ENCODE peak calls at places on chromosomes 7 and 10, in ten cellular contexts. M is left ventricle myocardium inferior; E is thoracic aorta; N is tibial artery; R is cardiac muscle cell; Y is body of pancreas; J is CD8-positive, alpha-beta T cell; V is ascending aorta; X is A549; Z is stomach. S is an unnamed sample. For H3K4me1, the result is how much of the 10 kb centered on the place peaks cover.

GRCh38 chr7:47594406-47594805 is 12.5 kb upstream of the TNS3 start:
- DNase-seq in X (no peak), E (no peak), N (no peak), Y (no peak), V (no peak), Z (no peak), M (no peak), R (no peak), J (no peak), S (no peak)

GRCh38 chr10:78964274-78964951 is 104.4 kb upstream of the ZMIZ1 start:
- DNase-seq in J (no peak), V (no peak), Y (no peak), N (no peak), R (no peak), Z (no peak), M (no peak), E (no peak), X (no peak), S (no peak)

GRCh38 chr7:157517782-157518513 is 181.1 kb downstream of the DNAJB6 start:
- DNase-seq in J (no peak), M (no peak), V (no peak), R (no peak), Z (peak), E (no peak), X (no peak), Y (no peak), N (no peak), S (no peak)

GRCh38 chr10:104005172-104005863 is 38.4 kb downstream of the SLK start:
- DNase-seq in X (no peak), R (no peak), J (no peak), E (no peak), N (no peak), Z (no peak), V (no peak), Y (no peak), M (no peak), S (no peak)

GRCh38 chr7:68684246-68684850 is 913.9 kb upstream of the AUTS2 start:
- DNase-seq in V (no peak), E (no peak), J (no peak), X (no peak), Y (no peak), R (peak), N (no peak), Z (no peak), M (no peak), S (no peak)

GRCh38 chr10:54159924-54160323 is 641.1 kb downstream of the PCDH15 start:
- DNase-seq in V (no peak), X (no peak), R (no peak), M (no peak), N (no peak), Z (no peak), J (no peak), Y (no peak), E (no peak), S (no peak)

GRCh38 chr7:13979671-13980438 is 9.6 kb downstream of the ETV1 start:
- DNase-seq in R (peak), M (no peak), Y (no peak), J (no peak), N (no peak), Z (no peak), X (no peak), E (no peak), V (no peak), S (no peak)

GRCh38 chr10:74855027-74855426 is 28.6 kb downstream of the KAT6B start:
- DNase-seq in M (peak), V (no peak), R (no peak), X (no peak), E (no peak), Y (peak), J (no peak), N (no peak), Z (peak), S (no peak)

GRCh38 chr10:47111329-47111862 is 188.6 kb upstream of the GDF10 start:
- DNase-seq in E (no peak), J (no peak), R (no peak), M (no peak), X (no peak), V (no peak), Y (no peak), Z (no peak), N (no peak), S (no peak)

GRCh38 chr7:17546206-17546998 is 247.9 kb downstream of the AHR start:
- DNase-seq in V (no peak), J (no peak), M (no peak), X (no peak), E (no peak), Y (no peak), R (peak), N (no peak), Z (no peak), S (no peak)

GRCh38 chr10:30284860-30285594 is 64.1 kb downstream of the MTPAP start:
- DNase-seq in V (no peak), E (no peak), X (no peak), R (peak), Y (no peak), M (no peak), Z (no peak), J (no peak), N (no peak), S (no peak)

GRCh38 chr10:102919237-102919959 is 1.3 kb downstream of the CNNM2 start:
- DNase-seq in X (no peak), V (no peak), Z (peak), E (no peak), Y (peak), M (no peak), J (no peak), R (peak), N (peak), S (no peak)

GRCh38 chr7:78073470-78074382 is 275.2 kb downstream of the PHTF2 start:
- DNase-seq in Y (no peak), N (no peak), R (no peak), M (no peak), J (no peak), X (no peak), E (no peak), Z (no peak), V (no peak), S (no peak)

GRCh38 chr10:123807444-123808035 is 84.1 kb downstream of the CPXM2 start:
- DNase-seq in J (no peak), V (no peak), R (peak), M (no peak), Z (no peak), E (no peak), Y (no peak), N (no peak), X (no peak), S (no peak)

GRCh38 chr10:92847185-92847864 is 995 bp upstream of the EXOC6 start:
- DNase-seq in Z (no peak), N (no peak), V (no peak), J (no peak), M (no peak), R (peak), X (no peak), Y (no peak), E (no peak), S (no peak)
- H3K4me3 ChIP-seq in Z (peak), N (no peak), V (no peak), J (no peak), M (peak), R (no peak), X (peak), Y (no peak), E (peak), S (no peak)

DNA sequence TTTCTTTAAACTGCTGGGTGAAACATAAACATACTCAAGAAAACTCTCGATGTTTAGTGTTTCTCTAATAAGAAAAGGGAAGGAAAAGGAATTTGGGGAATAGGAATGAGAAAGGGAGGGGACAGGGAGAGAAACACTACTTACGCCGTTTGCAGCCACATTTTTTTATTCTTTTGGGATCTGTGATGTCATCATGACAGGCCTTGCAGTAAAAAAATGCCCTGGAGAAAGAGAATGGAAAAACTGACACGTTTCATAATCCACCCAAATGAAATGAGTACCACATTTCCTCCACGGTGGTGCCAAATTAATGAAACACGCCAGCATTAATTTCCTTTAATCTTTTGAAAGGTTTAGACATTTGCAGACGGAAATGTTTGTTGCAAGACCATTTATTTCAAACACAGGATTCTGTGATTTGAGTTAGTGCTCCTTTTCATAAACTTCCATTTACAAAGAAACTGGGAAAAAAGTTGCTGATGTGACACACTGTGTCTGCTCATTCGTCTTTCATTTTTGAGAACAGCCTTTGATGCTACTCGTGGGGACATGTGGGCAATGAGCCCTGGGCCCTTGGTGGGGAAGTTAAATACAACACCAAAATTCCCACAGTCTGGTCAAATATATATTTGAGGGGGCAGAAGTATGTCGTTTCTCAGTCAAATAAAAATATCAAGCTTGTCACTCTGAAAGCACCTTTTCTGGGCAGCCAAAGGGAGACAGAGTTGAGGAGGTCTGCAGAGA is 625.6 kb downstream of the KCNMA1 start:
- DNase-seq in J (no peak), R (peak), Y (no peak), M (no peak), E (no peak), N (no peak), X (no peak), Z (no peak), V (no peak), S (peak)
- H3K4me1 ChIP-seq in J (under half), R (under half), Y (under half), M (under half), E (half or more), N (under half), X (under half), Z (under half), V (under half), S (under half)

DNA sequence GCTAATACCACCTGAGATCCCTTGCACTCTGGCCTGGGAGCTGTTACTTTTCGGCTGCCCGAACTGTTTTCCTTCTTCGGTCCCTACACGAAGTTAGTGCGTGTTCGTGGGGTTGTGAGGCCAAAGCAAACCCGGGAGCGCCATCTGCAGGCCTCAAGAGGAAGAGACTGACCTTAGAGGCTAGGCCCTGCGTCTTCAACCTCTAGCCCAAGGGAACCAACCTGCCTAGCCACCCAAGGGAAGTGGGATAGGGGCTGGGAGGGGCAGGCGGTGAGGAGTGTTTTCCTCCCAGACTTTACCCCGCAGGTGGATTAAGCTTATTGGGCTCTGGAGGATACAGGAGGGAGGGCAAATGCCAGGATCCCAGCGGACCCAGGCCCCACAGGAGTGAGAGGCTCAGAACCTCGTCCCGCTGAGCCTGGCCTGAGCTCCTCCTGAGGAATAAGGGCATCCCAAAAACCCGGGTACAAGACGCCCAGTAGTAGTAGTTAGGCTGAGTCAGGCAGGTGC is 1.7 kb upstream of the PAX2 start:
- DNase-seq in N (no peak), M (no peak), Y (peak), V (no peak), E (no peak), Z (peak), X (peak), R (peak), J (no peak), S (no peak)
- TF ChIP-seq CTCF in N (peak), M (peak), Y (peak), V (peak), E (no peak), Z (peak), X (peak), R (peak), J (peak), S (peak)

DNA sequence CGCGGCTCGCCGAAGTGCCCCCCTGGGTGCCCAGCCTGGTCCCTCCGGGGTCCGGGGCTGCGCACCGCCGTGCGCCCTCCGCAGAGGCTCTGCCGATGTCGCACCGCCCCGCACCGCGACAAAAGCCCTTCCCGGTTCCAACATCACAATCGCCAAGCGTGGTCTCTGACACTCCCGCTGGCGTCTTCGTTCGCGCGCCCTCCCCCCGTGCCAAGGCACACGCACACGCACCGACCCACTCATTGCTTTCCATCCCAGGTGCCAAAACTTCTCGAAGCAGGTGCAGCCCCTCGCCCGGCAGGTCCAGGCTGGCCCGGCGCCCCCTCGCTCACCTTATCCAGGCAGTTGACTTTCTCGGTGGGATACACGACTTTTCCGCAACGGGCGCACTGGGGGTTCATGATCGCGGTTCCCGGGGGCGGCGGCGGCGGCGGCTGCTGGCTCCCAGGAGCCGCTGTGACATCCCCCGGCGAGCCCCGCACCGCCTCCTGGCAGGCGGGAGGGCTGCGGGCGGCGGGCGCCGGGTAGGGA is 276.4 kb upstream of the NEBL start:
- DNase-seq in E (no peak), X (no peak), Z (no peak), N (no peak), R (no peak), Y (peak), M (no peak), J (no peak), V (no peak), S (no peak)
- H3K4me3 ChIP-seq in E (peak), X (peak), Z (peak), N (peak), R (peak), Y (peak), M (peak), J (no peak), V (peak), S (peak)

GRCh38 chr10:113484487-113484886 is 68.4 kb upstream of the HABP2 start:
- DNase-seq in E (no peak), Z (no peak), Y (no peak), N (no peak), M (no peak), X (no peak), V (no peak), R (no peak), J (no peak), S (no peak)
- H3K4me1 ChIP-seq in E (under half), Z (under half), Y (under half), N (under half), M (under half), X (under half), V (under half), R (under half), J (under half), S (under half)